ENCODE peak calls at places on chromosomes 5 and 9, in six cellular contexts. One of them, this sample, is unnamed.

GRCh38 chr5:111072949-111073682 is 1.6 kb downstream of the TSLP start:
- DNase-seq in colonic mucosa: peak; percentile 64
- DNase-seq in IMR-90: peak; percentile 28
- DNase-seq in testis: peak; percentile 60
- DNase-seq in adrenal gland: peak; percentile 42
- DNase-seq in PC-9: no peak
- DNase-seq in this sample: no peak

GRCh38 chr5:79795764-79796398 is 106.2 kb downstream of the CMYA5 start:
- DNase-seq in colonic mucosa: no peak
- DNase-seq in IMR-90: no peak
- DNase-seq in testis: no peak
- DNase-seq in adrenal gland: no peak
- DNase-seq in PC-9: peak; percentile 26
- DNase-seq in this sample: peak; percentile 36

GRCh38 chr9:79700607-79701330 is 129.0 kb downstream of the TLE4 start:
- DNase-seq in colonic mucosa: no peak
- DNase-seq in IMR-90: peak; percentile 21
- DNase-seq in testis: no peak
- DNase-seq in adrenal gland: no peak
- DNase-seq in PC-9: no peak
- DNase-seq in this sample: no peak

GRCh38 chr5:54988218-54988617 is 2.8 kb upstream of the ESM1 start:
- DNase-seq in colonic mucosa: no peak
- DNase-seq in IMR-90: no peak
- DNase-seq in testis: no peak
- DNase-seq in adrenal gland: no peak
- DNase-seq in PC-9: no peak
- DNase-seq in this sample: no peak

GRCh38 chr9:95507456-95508241 is 9.1 kb downstream of the PTCH1 start:
- DNase-seq in colonic mucosa: peak; percentile 72
- DNase-seq in IMR-90: peak; percentile 73
- DNase-seq in testis: peak; percentile 60
- DNase-seq in adrenal gland: peak; percentile 54
- DNase-seq in PC-9: peak; percentile 71
- DNase-seq in this sample: peak; percentile 53

GRCh38 chr5:115398726-115399125 is 102.3 kb upstream of the CCDC112 start:
- DNase-seq in colonic mucosa: no peak
- DNase-seq in IMR-90: peak; percentile 94
- DNase-seq in testis: no peak
- DNase-seq in adrenal gland: no peak
- DNase-seq in PC-9: no peak
- DNase-seq in this sample: peak; percentile 47

GRCh38 chr9:135674977-135675376 is 11.9 kb downstream of the LCN9 start:
- DNase-seq in colonic mucosa: no peak
- DNase-seq in IMR-90: no peak
- DNase-seq in testis: no peak
- DNase-seq in adrenal gland: no peak
- DNase-seq in PC-9: no peak
- DNase-seq in this sample: no peak

GRCh38 chr9:82436480-82436879 is 447.9 kb downstream of the SPATA31D1 start:
- DNase-seq in colonic mucosa: no peak
- DNase-seq in IMR-90: peak; percentile 41
- DNase-seq in testis: no peak
- DNase-seq in adrenal gland: no peak
- DNase-seq in PC-9: peak; percentile 16
- DNase-seq in this sample: peak; percentile 84

GRCh38 chr5:141521244-141521781 is 32.4 kb downstream of the PCDHGC5 start:
- DNase-seq in colonic mucosa: peak; percentile 53
- DNase-seq in IMR-90: peak; percentile 100
- DNase-seq in testis: peak; percentile 86
- DNase-seq in adrenal gland: peak; percentile 45
- DNase-seq in PC-9: peak; percentile 61
- DNase-seq in this sample: peak; percentile 100

GRCh38 chr5:41896230-41896629 is 7.9 kb upstream of the RIMOC1 start:
- DNase-seq in colonic mucosa: no peak
- DNase-seq in IMR-90: no peak
- DNase-seq in testis: no peak
- DNase-seq in adrenal gland: no peak
- DNase-seq in PC-9: no peak
- DNase-seq in this sample: no peak

GRCh38 chr9:34310205-34310604 is 18.9 kb downstream of the KIF24 start:
- DNase-seq in colonic mucosa: no peak
- DNase-seq in IMR-90: peak; percentile 41
- DNase-seq in testis: no peak
- DNase-seq in adrenal gland: no peak
- DNase-seq in PC-9: no peak
- DNase-seq in this sample: peak; percentile 20

GRCh38 chr5:173454381-173454763 is 126.2 kb upstream of the STC2 start:
- DNase-seq in colonic mucosa: no peak
- DNase-seq in IMR-90: peak; percentile 95
- DNase-seq in testis: no peak
- DNase-seq in adrenal gland: peak; percentile 47
- DNase-seq in PC-9: no peak
- DNase-seq in this sample: peak; percentile 26

GRCh38 chr5:148469446-148470062 is 85.8 kb downstream of the FBXO38 start:
- DNase-seq in colonic mucosa: no peak
- DNase-seq in IMR-90: peak; percentile 76
- DNase-seq in testis: no peak
- DNase-seq in adrenal gland: no peak
- DNase-seq in PC-9: no peak
- DNase-seq in this sample: peak; percentile 47

GRCh38 chr5:43661102-43661501 is 58.1 kb downstream of the NNT start:
- DNase-seq in colonic mucosa: no peak
- DNase-seq in IMR-90: peak; percentile 59
- DNase-seq in testis: peak; percentile 68
- DNase-seq in adrenal gland: peak; percentile 42
- DNase-seq in PC-9: peak; percentile 25
- DNase-seq in this sample: peak; percentile 25

GRCh38 chr9:121242219-121242954 is 25.6 kb upstream of the GSN start:
- DNase-seq in colonic mucosa: no peak
- DNase-seq in IMR-90: peak; percentile 73
- DNase-seq in testis: no peak
- DNase-seq in adrenal gland: peak; percentile 46
- DNase-seq in PC-9: no peak
- DNase-seq in this sample: no peak

GRCh38 chr9:123406691-123407536 is 50.9 kb downstream of the CRB2 start:
- DNase-seq in colonic mucosa: no peak
- DNase-seq in IMR-90: peak; percentile 33
- DNase-seq in testis: no peak
- DNase-seq in adrenal gland: no peak
- DNase-seq in PC-9: no peak
- DNase-seq in this sample: no peak

GRCh38 chr9:84271004-84271886 is 69.3 kb downstream of the SLC28A3 start:
- DNase-seq in colonic mucosa: peak; percentile 29
- DNase-seq in IMR-90: peak; percentile 69
- DNase-seq in testis: peak; percentile 90
- DNase-seq in adrenal gland: peak; percentile 42
- DNase-seq in PC-9: no peak
- DNase-seq in this sample: peak; percentile 34

GRCh38 chr5:106121972-106122605 is 1548.6 kb downstream of the EFNA5 start:
- DNase-seq in colonic mucosa: peak; percentile 22
- DNase-seq in IMR-90: peak; percentile 4
- DNase-seq in testis: peak; percentile 59
- DNase-seq in adrenal gland: no peak
- DNase-seq in PC-9: no peak
- DNase-seq in this sample: peak; percentile 5

GRCh38 chr9:33221568-33221884 is 18.4 kb upstream of the SPINK4 start:
- DNase-seq in colonic mucosa: no peak
- DNase-seq in IMR-90: no peak
- DNase-seq in testis: no peak
- DNase-seq in adrenal gland: no peak
- DNase-seq in PC-9: no peak
- DNase-seq in this sample: no peak

GRCh38 chr5:154479160-154479943 is 1.3 kb upstream of the HAND1 start:
- DNase-seq in colonic mucosa: no peak
- DNase-seq in IMR-90: no peak
- DNase-seq in testis: no peak
- DNase-seq in adrenal gland: no peak
- DNase-seq in PC-9: no peak
- DNase-seq in this sample: no peak

GRCh38 chr9:82127993-82128710 is 139.6 kb downstream of the SPATA31D1 start:
- DNase-seq in colonic mucosa: no peak
- DNase-seq in IMR-90: no peak
- DNase-seq in testis: no peak
- DNase-seq in adrenal gland: no peak
- DNase-seq in PC-9: no peak
- DNase-seq in this sample: no peak

GRCh38 chr5:179409806-179410205 is 64.5 kb upstream of the ADAMTS2 start:
- DNase-seq in colonic mucosa: no peak
- DNase-seq in IMR-90: no peak
- DNase-seq in testis: no peak
- DNase-seq in adrenal gland: no peak
- DNase-seq in PC-9: no peak
- DNase-seq in this sample: no peak

GRCh38 chr9:134948149-134948548 is 30.4 kb upstream of the FCN1 start:
- DNase-seq in colonic mucosa: no peak
- DNase-seq in IMR-90: no peak
- DNase-seq in testis: no peak
- DNase-seq in adrenal gland: no peak
- DNase-seq in PC-9: no peak
- DNase-seq in this sample: no peak

GRCh38 chr9:124605258-124605657 is 98.1 kb upstream of the NR5A1 start:
- DNase-seq in colonic mucosa: no peak
- DNase-seq in IMR-90: no peak
- DNase-seq in testis: no peak
- DNase-seq in adrenal gland: no peak
- DNase-seq in PC-9: no peak
- DNase-seq in this sample: no peak
- H3K4me3 ChIP-seq in colonic mucosa: no peak overlapping the region
- H3K4me3 ChIP-seq in IMR-90: no peak overlapping the region
- H3K4me3 ChIP-seq in testis: no peak overlapping the region
- H3K4me3 ChIP-seq in adrenal gland: no peak overlapping the region
- H3K4me3 ChIP-seq in PC-9: no peak overlapping the region
- H3K4me3 ChIP-seq in this sample: no peak overlapping the region

DNA sequence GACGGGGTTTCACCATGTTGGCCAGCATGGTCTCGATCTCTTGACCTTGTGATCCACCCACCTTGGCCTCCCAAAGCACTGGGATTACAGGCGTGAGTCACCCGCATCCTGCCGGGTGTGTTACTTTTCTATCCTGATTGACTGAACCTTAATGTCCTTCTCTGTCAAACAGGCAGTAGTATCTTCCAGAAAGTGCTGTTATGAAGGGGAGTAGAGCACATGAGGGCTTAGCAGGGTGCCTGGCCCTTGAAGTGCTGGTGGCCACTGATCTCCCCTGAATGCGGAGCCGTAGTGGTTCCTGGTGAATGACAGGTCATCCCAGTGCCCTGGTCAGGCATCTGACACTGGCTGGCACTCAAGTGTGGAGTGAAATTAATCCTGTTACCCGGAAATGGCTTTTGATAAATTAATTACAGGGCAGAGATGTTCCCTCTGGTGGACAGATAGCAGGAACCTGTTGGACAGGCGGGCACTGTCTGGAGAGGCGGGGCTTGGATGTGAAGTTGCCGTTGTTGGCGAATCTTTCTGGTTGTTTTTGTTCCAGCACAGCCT is 28.4 kb downstream of the PRRC2B start:
- DNase-seq in colonic mucosa: no peak
- DNase-seq in IMR-90: peak; percentile 12
- DNase-seq in testis: peak; percentile 75
- DNase-seq in adrenal gland: peak; percentile 73
- DNase-seq in PC-9: peak; percentile 64
- DNase-seq in this sample: peak; percentile 46
- TF ChIP-seq CTCF in colonic mucosa: no peak
- TF ChIP-seq CTCF in IMR-90: no peak
- TF ChIP-seq CTCF in testis: no peak
- TF ChIP-seq CTCF in adrenal gland: peak; percentile 51
- TF ChIP-seq CTCF in PC-9: peak; percentile 41
- TF ChIP-seq CTCF in this sample: peak; percentile 44

GRCh38 chr5:104170906-104171305 is 608.3 kb upstream of the NUDT12 start:
- DNase-seq in colonic mucosa: no peak
- DNase-seq in IMR-90: no peak
- DNase-seq in testis: no peak
- DNase-seq in adrenal gland: no peak
- DNase-seq in PC-9: no peak
- DNase-seq in this sample: no peak
- H3K27me3 ChIP-seq in colonic mucosa: no peaks in the 10 kb centered on the region
- H3K27me3 ChIP-seq in IMR-90: no peaks in the 10 kb centered on the region
- H3K27me3 ChIP-seq in testis: no peaks in the 10 kb centered on the region
- H3K27me3 ChIP-seq in adrenal gland: no peaks in the 10 kb centered on the region
- H3K27me3 ChIP-seq in PC-9: no peaks in the 10 kb centered on the region
- H3K27me3 ChIP-seq in this sample: no peaks in the 10 kb centered on the region

GRCh38 chr9:68975644-68976043 is 38.3 kb downstream of the PRKACG start:
- DNase-seq in colonic mucosa: no peak
- DNase-seq in IMR-90: no peak
- DNase-seq in testis: no peak
- DNase-seq in adrenal gland: no peak
- DNase-seq in PC-9: no peak
- DNase-seq in this sample: no peak

GRCh38 chr9:68974431-68974830 is 39.5 kb downstream of the PRKACG start:
- DNase-seq in colonic mucosa: no peak
- DNase-seq in IMR-90: no peak
- DNase-seq in testis: no peak
- DNase-seq in adrenal gland: no peak
- DNase-seq in PC-9: no peak
- DNase-seq in this sample: no peak

GRCh38 chr9:68974901-68975300 is 39.0 kb downstream of the PRKACG start:
- DNase-seq in colonic mucosa: no peak
- DNase-seq in IMR-90: no peak
- DNase-seq in testis: no peak
- DNase-seq in adrenal gland: peak; percentile 26
- DNase-seq in PC-9: no peak
- DNase-seq in this sample: no peak

GRCh38 chr9:68970150-68970549 is 43.8 kb downstream of the PRKACG start:
- DNase-seq in colonic mucosa: peak; percentile 85
- DNase-seq in IMR-90: no peak
- DNase-seq in testis: no peak
- DNase-seq in adrenal gland: no peak
- DNase-seq in PC-9: no peak
- DNase-seq in this sample: no peak

GRCh38 chr9:68973619-68974018 is 40.3 kb downstream of the PRKACG start:
- DNase-seq in colonic mucosa: no peak
- DNase-seq in IMR-90: no peak
- DNase-seq in testis: no peak
- DNase-seq in adrenal gland: no peak
- DNase-seq in PC-9: no peak
- DNase-seq in this sample: no peak
- H3K4me3 ChIP-seq in colonic mucosa: no peak overlapping the region
- H3K4me3 ChIP-seq in IMR-90: no peak overlapping the region
- H3K4me3 ChIP-seq in testis: no peak overlapping the region
- H3K4me3 ChIP-seq in adrenal gland: no peak overlapping the region
- H3K4me3 ChIP-seq in PC-9: no peak overlapping the region
- H3K4me3 ChIP-seq in this sample: no peak overlapping the region